ENCODE peak calls at places on chromosome 6, in five cellular contexts. R is CD8-positive, alpha-beta memory T cell; Z is cardiac muscle cell; P is ovary; S is IMR-90. I is an unnamed sample. For H3K9me3, the result is how much of the 10 kb centered on the place peaks cover.

GRCh38 chr6:31597006-31597405 is 4.2 kb upstream of the NCR3 start:
- DNase-seq in P (no peak), S (peak), R (no peak), Z (peak), I (peak)

GRCh38 chr6:105609375-105609991 is 206.6 kb upstream of the PREP start:
- DNase-seq in R (no peak), P (peak), S (peak), Z (no peak), I (peak)

GRCh38 chr6:37083243-37084138 is 78.0 kb downstream of the FGD2 start:
- DNase-seq in S (peak), Z (no peak), R (no peak), P (peak), I (no peak)

GRCh38 chr6:113458368-113459010 is 398.7 kb upstream of the MARCKS start:
- DNase-seq in Z (no peak), S (peak), R (no peak), P (no peak), I (no peak)

GRCh38 chr6:158799051-158799792 is 19.9 kb downstream of the EZR start:
- DNase-seq in R (no peak), P (peak), Z (no peak), S (peak), I (no peak)

GRCh38 chr6:82145926-82146452 is 101.6 kb downstream of the IBTK start:
- DNase-seq in R (no peak), S (no peak), P (no peak), Z (no peak), I (no peak)

GRCh38 chr6:47353822-47354221 is 44.1 kb upstream of the TNFRSF21 start:
- DNase-seq in Z (no peak), S (no peak), P (no peak), R (no peak), I (no peak)

GRCh38 chr6:132768051-132768517 is 10.4 kb upstream of the VNN2 start:
- DNase-seq in S (no peak), Z (peak), R (no peak), P (no peak), I (peak)

GRCh38 chr6:98036344-98036743 is 753.3 kb upstream of the MMS22L start:
- DNase-seq in S (no peak), P (no peak), R (no peak), Z (no peak), I (no peak)

GRCh38 chr6:113825776-113826175 is 31.4 kb upstream of the MARCKS start:
- DNase-seq in Z (no peak), S (peak), P (peak), R (no peak), I (peak)

GRCh38 chr6:42664718-42665117 is 57.7 kb downstream of the PRPH2 start:
- DNase-seq in S (no peak), P (no peak), R (no peak), Z (no peak), I (no peak)

GRCh38 chr6:452301-453067 is 60.9 kb downstream of the IRF4 start:
- DNase-seq in Z (no peak), S (no peak), P (no peak), R (no peak), I (no peak)

GRCh38 chr6:362924-363249 is 28.7 kb upstream of the IRF4 start:
- DNase-seq in Z (no peak), S (no peak), R (no peak), P (no peak), I (no peak)

GRCh38 chr6:33204415-33205171 is at the start of gene HSD17B8:
- DNase-seq in R (peak), S (peak), P (peak), Z (peak), I (peak)

GRCh38 chr6:98834060-98835031 is at the start of gene POU3F2:
- DNase-seq in R (peak), S (peak), P (peak), Z (peak), I (peak)

GRCh38 chr6:132551214-132551613 is 1.3 kb upstream of the TAAR8 start:
- DNase-seq in R (no peak), S (no peak), P (no peak), Z (no peak), I (no peak)

GRCh38 chr6:132410840-132411239 is 9.6 kb upstream of the MOXD1 start:
- DNase-seq in Z (no peak), S (no peak), P (no peak), R (no peak), I (no peak)

GRCh38 chr6:126039284-126039683 is 52.9 kb downstream of the TRMT11 start:
- DNase-seq in Z (no peak), P (no peak), S (peak), R (no peak), I (peak)

GRCh38 chr6:8090650-8091049 is 11.7 kb downstream of the EEF1E1 start:
- DNase-seq in P (no peak), S (no peak), Z (no peak), R (no peak), I (no peak)
- H3K4me3 ChIP-seq in P (no peak), S (no peak), Z (no peak), R (no peak), I (no peak)

GRCh38 chr6:27451660-27452390 is 21.1 kb downstream of the ZNF184 start:
- DNase-seq in S (no peak), Z (no peak), R (no peak), P (no peak), I (no peak)

GRCh38 chr6:27442932-27443331 is 30.0 kb downstream of the ZNF184 start:
- DNase-seq in Z (no peak), R (no peak), S (no peak), P (no peak), I (no peak)

GRCh38 chr6:27452496-27452897 is 20.4 kb downstream of the ZNF184 start:
- DNase-seq in Z (no peak), S (peak), P (no peak), R (no peak), I (no peak)

GRCh38 chr6:27448456-27448855 is 24.4 kb downstream of the ZNF184 start:
- DNase-seq in R (no peak), S (no peak), P (no peak), Z (no peak), I (no peak)
- H3K9me3 ChIP-seq in R (half or more), S (under half), P (under half), Z (under half), I (under half)

DNA sequence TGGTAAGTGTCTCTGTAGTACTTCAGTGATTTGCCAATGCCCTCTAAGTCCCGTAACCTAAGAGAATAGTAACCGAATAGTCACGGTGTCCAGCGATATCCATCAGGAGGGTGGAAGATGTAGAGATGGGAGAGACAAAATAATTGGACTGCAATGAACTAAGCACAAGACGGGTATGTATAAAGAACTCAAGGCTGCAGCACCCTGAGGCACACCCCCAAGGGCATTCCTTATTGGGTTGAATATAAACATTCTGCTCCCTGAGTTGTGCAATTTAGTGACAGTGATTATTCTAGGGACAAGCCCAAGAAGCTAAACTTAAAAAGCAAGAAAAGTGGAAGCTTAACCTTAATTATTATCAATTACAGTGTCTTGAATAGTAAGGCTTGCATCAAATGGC is 14.6 kb downstream of the DST start:
- DNase-seq in Z (no peak), R (no peak), P (no peak), S (no peak), I (no peak)
- H3K4me3 ChIP-seq in Z (no peak), R (no peak), P (no peak), S (no peak), I (no peak)

DNA sequence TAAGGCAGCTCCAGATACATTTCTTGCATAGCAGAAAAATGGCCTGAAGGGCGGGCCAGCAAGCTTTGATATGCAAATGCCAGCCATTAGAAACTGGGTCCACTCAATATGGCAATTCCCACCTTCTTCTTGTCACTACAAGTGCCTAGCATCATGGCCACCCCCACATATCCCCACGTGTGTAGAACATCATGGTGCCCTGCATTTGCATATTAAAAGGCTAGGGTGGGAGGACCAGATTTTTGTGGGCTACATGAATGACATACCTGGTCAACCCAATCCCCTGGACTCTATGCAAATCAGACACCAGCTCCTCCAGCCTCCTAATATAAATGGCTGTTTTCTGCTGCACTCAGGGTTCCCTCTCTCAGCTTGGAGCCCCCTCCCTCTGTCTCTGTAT is 31.7 kb downstream of the PLN start:
- DNase-seq in Z (no peak), S (no peak), P (no peak), R (no peak), I (no peak)
- H3K9me3 ChIP-seq in Z (under half), S (under half), P (under half), R (under half), I (under half)

GRCh38 chr6:24359640-24360454 is 2.0 kb upstream of the DCDC2 start:
- DNase-seq in R (peak), P (peak), S (peak), Z (peak), I (peak)

GRCh38 chr6:24357336-24358218 is at the start of gene DCDC2:
- DNase-seq in Z (peak), R (peak), S (no peak), P (peak), I (no peak)

GRCh38 chr6:24356310-24357035 is 1.4 kb downstream of the DCDC2 start:
- DNase-seq in R (no peak), Z (no peak), S (no peak), P (no peak), I (no peak)

GRCh38 chr6:24355422-24355821 is 2.4 kb downstream of the DCDC2 start:
- DNase-seq in R (no peak), S (no peak), P (no peak), Z (no peak), I (no peak)

DNA sequence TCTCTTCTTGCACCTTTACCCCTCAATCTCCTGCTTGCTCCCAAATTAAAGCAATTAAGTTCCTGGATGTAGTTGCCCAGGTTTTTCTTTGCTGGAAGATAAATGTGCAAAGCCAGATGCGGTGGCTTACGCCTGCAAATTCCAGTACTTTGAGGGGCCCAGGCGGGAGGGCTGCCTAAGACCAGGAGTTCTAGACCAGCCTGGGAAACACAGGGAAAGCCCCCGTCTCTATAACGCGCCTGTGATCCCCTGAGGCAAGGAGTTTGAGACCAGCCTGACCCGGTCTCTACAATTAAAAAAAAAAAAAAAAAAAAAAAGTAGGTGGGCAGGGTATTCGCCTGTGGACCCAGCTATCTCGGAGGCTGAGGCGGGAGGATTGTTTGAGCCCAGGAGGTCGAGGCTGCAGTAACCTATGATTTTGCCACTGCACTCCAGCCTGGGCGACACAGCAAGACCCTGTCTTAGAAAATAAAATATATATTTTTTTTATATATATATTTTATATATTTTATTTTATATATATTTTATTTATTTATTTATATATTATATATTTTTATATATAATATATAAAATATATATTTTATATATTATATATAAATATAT is 461 bp upstream of the DCDC2 start:
- DNase-seq in Z (no peak), P (no peak), R (no peak), S (no peak), I (no peak)
- H3K4me3 ChIP-seq in Z (no peak), P (no peak), R (peak), S (no peak), I (no peak)

GRCh38 chr6:168012431-168013249 is 15.2 kb downstream of the KIF25 start:
- DNase-seq in R (no peak), S (no peak), Z (no peak), P (no peak), I (no peak)
- H3K9me3 ChIP-seq in R (under half), S (under half), Z (under half), P (under half), I (under half)

GRCh38 chr6:3355358-3356055 is 96.8 kb downstream of the PSMG4 start:
- DNase-seq in R (no peak), S (no peak), Z (peak), P (peak), I (no peak)
- H3K4me3 ChIP-seq in R (peak), S (peak), Z (no peak), P (peak), I (peak)

DNA sequence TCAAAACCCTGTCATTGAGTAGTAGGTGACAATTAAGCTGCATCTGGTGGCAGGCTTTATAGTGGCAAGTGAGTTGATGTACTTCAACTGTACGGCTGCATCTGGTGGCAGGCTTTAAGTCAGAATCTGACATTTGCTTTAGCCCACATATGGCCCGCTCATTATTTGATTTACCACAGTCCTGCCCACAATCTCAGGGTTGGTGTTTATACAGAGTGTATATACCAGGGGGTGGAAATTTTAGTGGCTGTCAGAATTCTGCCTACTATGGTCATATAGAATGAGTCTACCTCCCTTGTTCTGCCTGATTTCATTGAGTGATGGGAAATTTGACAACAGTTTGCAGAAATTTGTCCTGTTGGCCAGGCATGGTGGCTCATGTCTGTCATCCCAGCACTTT is 112.3 kb downstream of the SMAP1 start:
- DNase-seq in P (no peak), R (no peak), Z (no peak), S (no peak), I (no peak)
- H3K9me3 ChIP-seq in P (under half), R (under half), Z (under half), S (under half), I (under half)